ENCODE peak calls at places on chromosomes 12 and 14, in six cellular contexts. H is right atrium auricular region; G is uterus; E is neural progenitor cell; Y is PC-3; T is CD4-positive, alpha-beta T cell. W is an unnamed sample.

GRCh38 chr14:74463697-74464096 is 29.4 kb downstream of the NPC2 start:
- DNase-seq in Y (no peak), H (no peak), T (no peak), G (no peak), E (no peak), W (no peak)

GRCh38 chr14:93757185-93757584 is 31.1 kb downstream of the PRIMA1 start:
- DNase-seq in G (no peak), E (no peak), H (no peak), T (no peak), Y (no peak), W (no peak)

GRCh38 chr12:52316701-52317100 is 4.5 kb downstream of the KRT83 start:
- DNase-seq in T (no peak), Y (no peak), H (no peak), E (no peak), G (no peak), W (no peak)

GRCh38 chr14:103007555-103007954 is 49.8 kb downstream of the CDC42BPB start:
- DNase-seq in H (no peak), G (no peak), T (no peak), Y (no peak), E (no peak), W (no peak)

GRCh38 chr12:75996907-75997447 is 34.6 kb downstream of the PHLDA1 start:
- DNase-seq in G (no peak), E (no peak), Y (peak), H (no peak), T (no peak), W (no peak)

GRCh38 chr12:39236994-39237393 is 205.9 kb downstream of the KIF21A start:
- DNase-seq in G (no peak), H (no peak), Y (peak), E (no peak), T (no peak), W (peak)

GRCh38 chr12:19223018-19223417 is 93.5 kb downstream of the PLEKHA5 start:
- DNase-seq in G (no peak), Y (peak), E (no peak), H (no peak), T (no peak), W (peak)

GRCh38 chr12:76976777-76977465 is 88.4 kb downstream of the E2F7 start:
- DNase-seq in G (no peak), H (no peak), T (no peak), E (no peak), Y (peak), W (no peak)

GRCh38 chr12:32191445-32191844 is 84.8 kb downstream of the BICD1 start:
- DNase-seq in Y (no peak), E (no peak), T (no peak), H (no peak), G (no peak), W (no peak)

GRCh38 chr14:82689948-82690347 is 1156.3 kb upstream of the SEL1L start:
- DNase-seq in T (no peak), Y (no peak), E (no peak), G (no peak), H (no peak), W (no peak)

GRCh38 chr12:43208221-43208620 is 343.8 kb downstream of the ADAMTS20 start:
- DNase-seq in T (no peak), Y (no peak), H (no peak), E (no peak), G (no peak), W (no peak)

GRCh38 chr14:50357753-50358380 is 38.8 kb downstream of the CDKL1 start:
- DNase-seq in H (no peak), E (no peak), T (no peak), Y (no peak), G (no peak), W (no peak)

GRCh38 chr14:101721951-101722661 is 39.4 kb upstream of the PPP2R5C start:
- DNase-seq in G (no peak), E (no peak), H (peak), T (peak), Y (peak), W (peak)

GRCh38 chr12:6871052-6871957 is 1.8 kb downstream of the SPSB2 start:
- DNase-seq in Y (peak), E (peak), H (no peak), G (no peak), T (no peak), W (peak)

GRCh38 chr12:94289551-94290312 is 141.4 kb downstream of the PLXNC1 start:
- DNase-seq in G (peak), E (peak), H (no peak), T (no peak), Y (peak), W (peak)

GRCh38 chr12:12333980-12334709 is 15.9 kb downstream of the MANSC1 start:
- DNase-seq in H (no peak), T (peak), Y (peak), E (peak), G (peak), W (no peak)

GRCh38 chr12:84732941-84733340 is 179.7 kb downstream of the SLC6A15 start:
- DNase-seq in Y (peak), T (no peak), E (no peak), H (no peak), G (no peak), W (no peak)

GRCh38 chr14:55221186-55221585 is 29.8 kb upstream of the DLGAP5 start:
- DNase-seq in T (no peak), Y (peak), H (no peak), G (no peak), E (no peak), W (peak)

GRCh38 chr14:69151458-69152180 is 1.3 kb downstream of the DCAF5 start:
- DNase-seq in H (peak), Y (peak), G (peak), E (peak), T (peak), W (peak)

GRCh38 chr14:69153848-69154208 is 909 bp upstream of the DCAF5 start:
- DNase-seq in H (peak), T (no peak), E (peak), G (peak), Y (no peak), W (no peak)

GRCh38 chr14:69152944-69153847 is at the start of gene DCAF5:
- DNase-seq in H (peak), E (peak), Y (peak), G (peak), T (peak), W (peak)

GRCh38 chr14:69152181-69152943 is 557 bp downstream of the DCAF5 start:
- DNase-seq in E (peak), T (peak), Y (peak), G (peak), H (no peak), W (peak)

DNA sequence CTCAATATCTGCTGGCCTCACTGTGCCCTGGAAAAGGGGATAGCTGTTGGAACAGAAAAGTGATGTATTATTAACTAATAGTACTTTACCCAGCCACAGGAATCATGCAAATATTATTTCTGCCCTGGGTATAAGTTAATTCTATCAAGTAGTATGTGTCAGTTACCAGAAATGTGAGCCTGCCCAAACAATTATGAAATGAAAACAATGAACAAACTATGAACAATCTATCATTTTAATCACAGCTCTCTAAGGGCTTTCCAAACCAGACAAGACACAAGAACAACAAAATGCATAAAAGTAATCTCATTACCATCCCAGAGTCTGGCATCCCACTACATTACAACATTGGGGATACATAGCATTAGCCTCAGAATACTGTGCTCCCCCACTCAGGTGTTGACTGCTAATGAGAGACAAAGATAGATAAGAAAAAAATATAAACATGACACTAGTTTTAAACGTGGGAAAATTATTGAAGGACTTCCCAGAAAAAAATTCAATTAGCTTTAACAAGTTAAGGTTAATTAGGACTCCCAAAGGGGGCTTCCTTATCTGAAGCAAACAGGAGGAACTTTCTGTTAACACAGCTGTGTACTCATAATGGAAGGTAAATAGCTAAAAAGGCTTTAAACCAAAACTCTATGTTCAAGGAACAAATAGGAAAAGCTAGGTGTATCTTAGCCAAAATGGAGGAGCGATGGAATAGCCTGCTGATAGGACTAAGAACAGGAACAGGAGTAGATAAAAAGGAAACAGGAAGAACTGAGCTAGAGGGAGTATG is 3.3 kb downstream of the DCAF5 start:
- DNase-seq in T (no peak), Y (no peak), H (no peak), G (no peak), E (no peak), W (no peak)
- H3K27ac ChIP-seq in T (no peak), Y (peak), H (no peak), G (no peak), E (no peak), W (no peak)

GRCh38 chr14:70660967-70661871 is 19.5 kb downstream of the TTC9 start:
- DNase-seq in G (no peak), T (peak), H (no peak), Y (no peak), E (no peak), W (no peak)
- TF ChIP-seq CTCF in G (no peak), T (peak), H (no peak), Y (no peak), E (no peak), W (no peak)

GRCh38 chr14:104826858-104827172 is 25.9 kb downstream of the ZBTB42 start:
- DNase-seq in G (no peak), T (no peak), Y (no peak), E (no peak), H (no peak), W (no peak)
- H3K27ac ChIP-seq in G (peak), T (no peak), Y (no peak), E (no peak), H (peak), W (peak)

GRCh38 chr12:132294121-132295034 is 35.0 kb downstream of the GALNT9 start:
- DNase-seq in Y (no peak), T (no peak), E (no peak), G (no peak), H (no peak), W (no peak)
- TF ChIP-seq CTCF in Y (no peak), T (no peak), E (no peak), G (no peak), H (no peak), W (no peak)

GRCh38 chr12:2319747-2320146 is 267.0 kb downstream of the CACNA1C start:
- DNase-seq in E (no peak), Y (no peak), T (no peak), G (no peak), H (no peak), W (no peak)
- H3K27ac ChIP-seq in E (no peak), Y (no peak), T (no peak), G (peak), H (peak), W (no peak)

GRCh38 chr12:47816646-47817271 is 2.9 kb downstream of the HDAC7 start:
- DNase-seq in E (no peak), H (no peak), Y (no peak), T (no peak), G (no peak), W (no peak)

GRCh38 chr12:47817272-47818006 is 2.3 kb downstream of the HDAC7 start:
- DNase-seq in T (no peak), G (no peak), E (peak), Y (no peak), H (no peak), W (no peak)

GRCh38 chr12:47818382-47818700 is 1.4 kb downstream of the HDAC7 start:
- DNase-seq in Y (no peak), G (no peak), H (no peak), T (no peak), E (no peak), W (no peak)

GRCh38 chr12:47818701-47819543 is 781 bp downstream of the HDAC7 start:
- DNase-seq in T (peak), E (peak), Y (no peak), H (no peak), G (peak), W (no peak)

GRCh38 chr12:47818007-47818376 is 1.7 kb downstream of the HDAC7 start:
- DNase-seq in H (no peak), T (no peak), G (no peak), E (no peak), Y (no peak), W (no peak)
- TF ChIP-seq CTCF in H (no peak), T (no peak), G (no peak), E (no peak), Y (no peak), W (no peak)